ENCODE peak calls at places on chromosomes 5 and 9, in six cellular contexts. Z is heart right ventricle, X is transverse colon, R is adrenal gland, Q is right atrium auricular region, U is left lung. G is an unnamed sample. For H3K4me1, the result is how much of the 10 kb centered on the place peaks cover.

GRCh38 chr5:64612349-64612961 is 77.8 kb upstream of the SHISAL2B start:
- DNase-seq in Z (no peak), X (no peak), R (peak), Q (no peak), U (no peak), G (no peak)

GRCh38 chr9:119938871-119939270 is 569.6 kb upstream of the BRINP1 start:
- DNase-seq in Z (no peak), X (no peak), R (no peak), Q (no peak), U (no peak), G (no peak)

GRCh38 chr5:128774605-128775004 is 190.7 kb upstream of the SLC27A6 start:
- DNase-seq in Z (no peak), X (no peak), R (no peak), Q (no peak), U (no peak), G (no peak)

GRCh38 chr9:2087500-2088313 is 72.6 kb downstream of the SMARCA2 start:
- DNase-seq in Z (no peak), X (no peak), R (no peak), Q (no peak), U (no peak), G (no peak)

GRCh38 chr5:51275428-51275827 is 107.8 kb upstream of the ISL1 start:
- DNase-seq in Z (no peak), X (no peak), R (no peak), Q (no peak), U (no peak), G (no peak)

GRCh38 chr9:109726122-109726521 is 53.9 kb upstream of the PALM2AKAP2 start:
- DNase-seq in Z (no peak), X (no peak), R (no peak), Q (no peak), U (no peak), G (no peak)

GRCh38 chr9:104983491-104983890 is 55.5 kb upstream of the ABCA1 start:
- DNase-seq in Z (no peak), X (no peak), R (no peak), Q (no peak), U (no peak), G (no peak)

GRCh38 chr5:159906957-159907356 is 9.3 kb upstream of the ADRA1B start:
- DNase-seq in Z (no peak), X (peak), R (no peak), Q (no peak), U (no peak), G (no peak)

GRCh38 chr9:87382902-87383301 is 114.8 kb upstream of the DAPK1 start:
- DNase-seq in Z (no peak), X (no peak), R (no peak), Q (peak), U (no peak), G (no peak)

GRCh38 chr5:54580997-54581741 is 63.6 kb downstream of the SNX18 start:
- DNase-seq in Z (no peak), X (no peak), R (no peak), Q (no peak), U (no peak), G (no peak)

GRCh38 chr9:105191508-105192118 is 52.8 kb upstream of the SLC44A1 start:
- DNase-seq in Z (no peak), X (no peak), R (peak), Q (no peak), U (no peak), G (no peak)

GRCh38 chr5:117594165-117594564 is 1019.5 kb upstream of the SEMA6A start:
- DNase-seq in Z (no peak), X (no peak), R (peak), Q (peak), U (no peak), G (no peak)

GRCh38 chr9:78261403-78262001 is 25.6 kb downstream of the CEP78 start:
- DNase-seq in Z (no peak), X (no peak), R (no peak), Q (no peak), U (no peak), G (no peak)

GRCh38 chr5:130964238-130965192 is 200.5 kb downstream of the HINT1 start:
- DNase-seq in Z (no peak), X (no peak), R (no peak), Q (no peak), U (no peak), G (no peak)

GRCh38 chr5:61768692-61769281 is 436.7 kb downstream of the ZSWIM6 start:
- DNase-seq in Z (no peak), X (peak), R (no peak), Q (no peak), U (no peak), G (no peak)

GRCh38 chr5:18497089-18497488 is 862.8 kb downstream of the TAF11L14 start:
- DNase-seq in Z (no peak), X (no peak), R (no peak), Q (no peak), U (no peak), G (no peak)

GRCh38 chr5:107388111-107388861 is 282.5 kb downstream of the EFNA5 start:
- DNase-seq in Z (no peak), X (no peak), R (no peak), Q (no peak), U (no peak), G (no peak)

GRCh38 chr5:142110046-142110531 is 1.5 kb downstream of the NDFIP1 start:
- DNase-seq in Z (no peak), X (peak), R (no peak), Q (no peak), U (no peak), G (no peak)

GRCh38 chr5:10288600-10289213 is 19.0 kb downstream of the CMBL start:
- DNase-seq in Z (peak), X (peak), R (peak), Q (no peak), U (peak), G (no peak)

GRCh38 chr5:73433982-73434342 is 14.6 kb downstream of the FOXD1 start:
- DNase-seq in Z (no peak), X (no peak), R (no peak), Q (no peak), U (no peak), G (no peak)

GRCh38 chr5:81749562-81750307 is 1.2 kb downstream of the SSBP2 start:
- DNase-seq in Z (peak), X (peak), R (peak), Q (no peak), U (peak), G (peak)

GRCh38 chr5:81752644-81752963 is 1.7 kb upstream of the SSBP2 start:
- DNase-seq in Z (no peak), X (no peak), R (no peak), Q (no peak), U (no peak), G (no peak)

GRCh38 chr5:81751836-81752643 is 1.1 kb upstream of the SSBP2 start:
- DNase-seq in Z (no peak), X (no peak), R (peak), Q (no peak), U (peak), G (peak)

GRCh38 chr5:81750308-81751008 is 439 bp downstream of the SSBP2 start:
- DNase-seq in Z (no peak), X (peak), R (no peak), Q (no peak), U (no peak), G (no peak)

GRCh38 chr5:81751009-81751835 is at the start of gene SSBP2:
- DNase-seq in Z (peak), X (peak), R (peak), Q (peak), U (peak), G (peak)
- TF ChIP-seq CTCF in Z (no peak), X (no peak), R (no peak), Q (no peak), U (no peak), G (no peak)

GRCh38 chr5:140567136-140567818 is 2.6 kb downstream of the SLC35A4 start:
- DNase-seq in Z (peak), X (no peak), R (no peak), Q (no peak), U (no peak), G (no peak)
- H3K4me1 ChIP-seq in Z (half or more), X (under half), R (half or more), Q (half or more), U (under half), G (half or more)

GRCh38 chr9:16653491-16654407 is 216.7 kb downstream of the BNC2 start:
- DNase-seq in Z (no peak), X (peak), R (no peak), Q (peak), U (no peak), G (no peak)
- H3K4me3 ChIP-seq in Z (peak), X (no peak), R (no peak), Q (peak), U (no peak), G (no peak)

GRCh38 chr5:88821161-88821560 is 61.8 kb downstream of the MEF2C start:
- DNase-seq in Z (no peak), X (no peak), R (no peak), Q (no peak), U (no peak), G (no peak)
- TF ChIP-seq CTCF in Z (no peak), X (no peak), R (no peak), Q (no peak), U (no peak), G (no peak)

DNA sequence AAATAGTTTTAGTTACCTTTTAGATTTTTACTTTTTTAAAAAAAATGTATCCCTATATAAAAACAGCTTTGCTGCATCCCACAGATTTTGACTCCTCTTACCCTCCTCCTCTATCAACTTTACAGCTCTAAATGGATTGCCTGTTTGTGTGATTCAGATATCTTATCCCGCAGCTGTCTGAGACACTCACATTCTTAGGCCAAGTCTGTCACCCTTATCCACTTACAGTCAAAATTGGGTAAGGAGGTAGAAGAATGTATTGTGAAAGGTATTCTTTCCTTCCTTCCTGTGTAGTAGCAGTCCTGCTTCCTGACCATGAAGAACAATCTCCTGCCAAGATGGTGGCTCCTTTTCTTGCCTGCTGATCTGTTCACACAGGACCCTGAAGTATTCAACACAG is 67.6 kb upstream of the ST8SIA4 start:
- DNase-seq in Z (no peak), X (no peak), R (no peak), Q (no peak), U (no peak), G (no peak)
- H3K4me1 ChIP-seq in Z (under half), X (under half), R (under half), Q (under half), U (under half), G (under half)

GRCh38 chr5:119338326-119338957 is 17.4 kb upstream of the TNFAIP8 start:
- DNase-seq in Z (no peak), X (no peak), R (no peak), Q (no peak), U (no peak), G (no peak)
- H3K4me3 ChIP-seq in Z (no peak), X (no peak), R (no peak), Q (no peak), U (no peak), G (no peak)

DNA sequence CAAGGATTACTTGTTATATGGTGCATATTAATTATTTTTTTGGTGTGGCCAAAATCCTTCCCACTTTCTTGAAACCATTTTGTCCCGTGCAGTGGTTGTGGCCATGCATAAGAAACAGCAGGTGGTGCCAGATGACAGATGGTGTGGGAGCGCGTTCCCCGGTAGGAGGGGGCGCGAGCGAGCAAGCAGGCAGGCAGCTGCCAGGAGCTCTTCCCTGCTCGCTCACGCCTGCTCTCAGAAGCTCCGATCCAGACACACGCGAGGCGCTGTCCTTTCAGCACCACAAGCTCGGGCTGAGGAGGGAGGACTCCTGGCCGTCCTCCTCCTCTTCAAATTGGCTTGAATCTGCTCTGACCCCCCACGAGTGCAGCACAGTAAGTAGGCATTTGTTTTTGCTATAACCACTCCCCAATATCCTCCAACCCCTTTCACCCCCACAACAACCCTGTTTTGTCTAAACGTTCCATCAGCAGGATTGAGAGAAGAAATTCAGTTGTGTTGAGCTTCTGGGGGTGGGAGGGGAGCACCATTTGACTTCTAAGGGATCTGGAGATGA is at the start of gene NSG2:
- DNase-seq in Z (peak), X (peak), R (peak), Q (peak), U (peak), G (peak)
- TF ChIP-seq CTCF in Z (peak), X (no peak), R (peak), Q (peak), U (no peak), G (peak)

DNA sequence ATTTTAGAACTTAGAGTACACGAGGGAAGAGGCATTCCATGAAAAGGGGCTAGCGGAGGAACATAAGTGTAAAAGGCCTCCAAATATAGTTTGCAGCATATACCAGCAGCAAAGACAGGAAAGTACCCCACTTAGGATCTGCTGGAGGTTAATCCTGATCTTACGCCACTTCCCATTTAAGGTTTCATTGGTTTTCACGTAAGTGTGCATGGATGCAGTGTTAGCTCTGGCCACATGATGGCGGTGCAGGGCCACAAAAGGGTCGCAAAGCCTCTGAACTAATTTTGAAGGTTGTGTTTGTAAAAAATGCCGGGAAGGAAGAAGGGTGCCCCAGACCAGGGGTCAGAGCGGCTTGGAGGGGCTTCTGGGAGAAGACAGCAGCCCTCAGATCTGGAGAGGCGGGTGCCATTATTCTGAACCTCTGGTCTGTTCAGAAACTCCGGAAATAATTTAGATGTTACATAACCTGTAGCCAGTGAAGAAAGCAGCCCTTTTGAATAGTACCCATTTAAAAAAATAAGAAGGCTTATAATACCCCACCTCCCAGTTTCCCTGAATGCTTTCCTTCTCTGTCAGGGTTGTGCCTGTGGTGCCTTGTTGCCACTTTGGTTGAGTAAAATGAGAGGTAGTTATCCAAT is 59.5 kb upstream of the TLR4 start:
- DNase-seq in Z (peak), X (peak), R (peak), Q (peak), U (peak), G (peak)
- H3K4me1 ChIP-seq in Z (under half), X (under half), R (under half), Q (under half), U (under half), G (under half)

DNA sequence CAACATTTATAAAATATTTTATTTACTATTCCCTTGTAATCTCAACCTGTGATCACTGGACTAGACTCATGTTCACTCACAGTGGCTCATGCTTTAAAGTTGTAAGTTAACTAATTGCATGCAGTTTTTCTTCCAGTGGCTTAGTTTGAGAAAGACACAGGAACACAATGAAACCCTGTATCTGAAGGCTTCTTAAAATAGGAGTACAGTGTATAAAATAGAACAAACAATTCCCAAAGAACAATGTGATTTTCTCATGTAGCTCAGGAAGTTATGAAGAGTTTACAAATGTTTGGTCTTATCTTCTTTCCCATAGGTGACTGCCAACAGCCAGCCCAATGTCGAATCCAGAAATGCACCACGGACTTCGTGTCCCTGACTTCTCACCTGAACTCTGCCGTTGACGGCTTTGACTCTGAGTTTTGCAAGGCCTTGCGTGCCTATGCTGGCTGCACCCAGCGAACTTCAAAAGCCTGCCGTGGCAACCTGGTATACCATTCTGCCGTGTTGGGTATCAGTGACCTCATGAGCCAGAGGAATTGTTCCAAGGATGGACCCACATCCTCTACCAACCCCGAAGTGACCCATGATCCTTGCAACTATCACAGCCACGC is 5.9 kb downstream of the RGMB start:
- DNase-seq in Z (no peak), X (peak), R (peak), Q (no peak), U (no peak), G (no peak)
- H3K4me3 ChIP-seq in Z (no peak), X (no peak), R (no peak), Q (no peak), U (no peak), G (no peak)

GRCh38 chr9:92718086-92719001 is 46.3 kb downstream of the BICD2 start:
- DNase-seq in Z (no peak), X (no peak), R (no peak), Q (peak), U (no peak), G (no peak)
- TF ChIP-seq CTCF in Z (no peak), X (no peak), R (no peak), Q (no peak), U (no peak), G (no peak)